ENCODE peak calls at places on chromosomes 7 and 10, in six cellular contexts. O is progenitor cell of endocrine pancreas, F is astrocyte of the hippocampus, U is GM12865, L is fibroblast of the conjunctiva, A is T1000. Y is an unnamed sample.
A peak's percentile ranks its signal among the peaks of the same experiment; 100 is the strongest.

GRCh38 chr10:126073606-126074005 is 177.2 kb downstream of the FANK1 start:
- DNase-seq in O (no peak), F (no peak), U (no peak), L (no peak), A (no peak), Y (peak; percentile 71)

GRCh38 chr10:20006169-20006870 is 190.1 kb downstream of the PLXDC2 start:
- DNase-seq in O (no peak), F (no peak), U (no peak), L (no peak), A (no peak), Y (no peak)

GRCh38 chr10:51035344-51035743 is 38.9 kb upstream of the PRKG1 start:
- DNase-seq in O (no peak), F (no peak), U (no peak), L (no peak), A (no peak), Y (peak; percentile 39)

GRCh38 chr7:52365349-52365748 is 670.1 kb upstream of the POM121L12 start:
- DNase-seq in O (no peak), F (no peak), U (no peak), L (no peak), A (no peak), Y (no peak)

GRCh38 chr7:16034353-16034752 is 347.9 kb upstream of the MEOX2 start:
- DNase-seq in O (no peak), F (no peak), U (no peak), L (no peak), A (no peak), Y (no peak)

GRCh38 chr10:92112462-92112861 is 178.4 kb downstream of the CPEB3 start:
- DNase-seq in O (no peak), F (no peak), U (no peak), L (no peak), A (no peak), Y (no peak)

GRCh38 chr7:98252655-98253054 is 623 bp upstream of the TECPR1 start:
- DNase-seq in O (no peak), F (no peak), U (no peak), L (no peak), A (no peak), Y (no peak)

GRCh38 chr7:32559480-32559879 is 64.2 kb downstream of the AVL9 start:
- DNase-seq in O (no peak), F (no peak), U (no peak), L (no peak), A (no peak), Y (no peak)

GRCh38 chr10:22629126-22629525 is 85.3 kb downstream of the PIP4K2A start:
- DNase-seq in O (no peak), F (no peak), U (no peak), L (no peak), A (no peak), Y (no peak)

GRCh38 chr7:51268859-51269258 is 47.8 kb downstream of the COBL start:
- DNase-seq in O (no peak), F (no peak), U (no peak), L (no peak), A (no peak), Y (no peak)

GRCh38 chr7:1293950-1294728 is 61.5 kb downstream of the UNCX start:
- DNase-seq in O (no peak), F (no peak), U (no peak), L (no peak), A (no peak), Y (no peak)

GRCh38 chr10:114879541-114880158 is 58.1 kb downstream of the FHIP2A start:
- DNase-seq in O (no peak), F (peak; percentile 41), U (peak; percentile 75), L (peak; percentile 14), A (no peak), Y (no peak)

GRCh38 chr10:79298403-79299244 is 48.6 kb upstream of the PPIF start:
- DNase-seq in O (no peak), F (peak; percentile 94), U (no peak), L (peak; percentile 91), A (peak; percentile 90), Y (peak; percentile 85)

GRCh38 chr7:99098824-99099498 is 44.9 kb downstream of the SMURF1 start:
- DNase-seq in O (no peak), F (no peak), U (no peak), L (peak; percentile 39), A (no peak), Y (peak; percentile 31)

GRCh38 chr10:91551856-91552255 is 81.0 kb downstream of the PPP1R3C start:
- DNase-seq in O (no peak), F (peak; percentile 74), U (peak; percentile 14), L (peak; percentile 72), A (no peak), Y (no peak)

GRCh38 chr10:44387853-44388251 is 3.0 kb upstream of the CXCL12 start:
- DNase-seq in O (no peak), F (no peak), U (no peak), L (no peak), A (no peak), Y (no peak)

Y was measured in PC-9.